ENCODE peak calls at places on chromosomes 13 and 19, in eight cellular contexts. One of them, this sample, is unnamed.
A peak's percentile ranks its signal among the peaks of the same experiment; 100 is the strongest.

GRCh38 chr19:16363133-16363851 is 38.7 kb downstream of the KLF2 start:
- DNase-seq in PC-3: no peak
- DNase-seq in HCT116: no peak
- DNase-seq in hepatocyte: peak; percentile 64
- DNase-seq in OCI-LY7: no peak
- DNase-seq in GM23338: no peak
- DNase-seq in SK-N-SH: no peak
- DNase-seq in MM.1S: no peak
- DNase-seq in this sample: no peak

GRCh38 chr13:85148009-85148408 is 651.2 kb downstream of the SLITRK6 start:
- DNase-seq in PC-3: no peak
- DNase-seq in HCT116: no peak
- DNase-seq in hepatocyte: peak; percentile 18
- DNase-seq in OCI-LY7: no peak
- DNase-seq in GM23338: peak; percentile 24
- DNase-seq in SK-N-SH: no peak
- DNase-seq in MM.1S: no peak
- DNase-seq in this sample: peak; percentile 87

GRCh38 chr13:68261105-68261504 is 1031.0 kb upstream of the PCDH9 start:
- DNase-seq in PC-3: no peak
- DNase-seq in HCT116: no peak
- DNase-seq in hepatocyte: no peak
- DNase-seq in OCI-LY7: no peak
- DNase-seq in GM23338: peak; percentile 69
- DNase-seq in SK-N-SH: no peak
- DNase-seq in MM.1S: no peak
- DNase-seq in this sample: peak; percentile 16

GRCh38 chr13:113491418-113491883 is 940 bp upstream of the DCUN1D2 start:
- DNase-seq in PC-3: peak; percentile 11
- DNase-seq in HCT116: no peak
- DNase-seq in hepatocyte: peak; percentile 69
- DNase-seq in OCI-LY7: no peak
- DNase-seq in GM23338: peak; percentile 76
- DNase-seq in SK-N-SH: peak; percentile 78
- DNase-seq in MM.1S: no peak
- DNase-seq in this sample: peak; percentile 49

GRCh38 chr19:12804051-12804450 is 2.2 kb downstream of the THSD8 start:
- DNase-seq in PC-3: no peak
- DNase-seq in HCT116: no peak
- DNase-seq in hepatocyte: no peak
- DNase-seq in OCI-LY7: no peak
- DNase-seq in GM23338: no peak
- DNase-seq in SK-N-SH: no peak
- DNase-seq in MM.1S: no peak
- DNase-seq in this sample: no peak

GRCh38 chr19:41860419-41861097 is 503 bp downstream of the RPS19 start:
- DNase-seq in PC-3: no peak
- DNase-seq in HCT116: no peak
- DNase-seq in hepatocyte: no peak
- DNase-seq in OCI-LY7: peak; percentile 46
- DNase-seq in GM23338: no peak
- DNase-seq in SK-N-SH: peak; percentile 14
- DNase-seq in MM.1S: peak; percentile 33
- DNase-seq in this sample: peak; percentile 30

GRCh38 chr13:41458187-41458938 is 1.0 kb downstream of the RGCC start:
- DNase-seq in PC-3: peak; percentile 15
- DNase-seq in HCT116: no peak
- DNase-seq in hepatocyte: peak; percentile 47
- DNase-seq in OCI-LY7: peak; percentile 67
- DNase-seq in GM23338: peak; percentile 55
- DNase-seq in SK-N-SH: peak; percentile 56
- DNase-seq in MM.1S: peak; percentile 27
- DNase-seq in this sample: peak; percentile 54

GRCh38 chr13:110297011-110297410 is 9.9 kb downstream of the COL4A1 start:
- DNase-seq in PC-3: no peak
- DNase-seq in HCT116: no peak
- DNase-seq in hepatocyte: no peak
- DNase-seq in OCI-LY7: no peak
- DNase-seq in GM23338: no peak
- DNase-seq in SK-N-SH: no peak
- DNase-seq in MM.1S: no peak
- DNase-seq in this sample: no peak

GRCh38 chr19:15562861-15563260 is 52.2 kb upstream of the CYP4F8 start:
- DNase-seq in PC-3: peak; percentile 57
- DNase-seq in HCT116: peak; percentile 28
- DNase-seq in hepatocyte: no peak
- DNase-seq in OCI-LY7: no peak
- DNase-seq in GM23338: no peak
- DNase-seq in SK-N-SH: no peak
- DNase-seq in MM.1S: no peak
- DNase-seq in this sample: no peak

GRCh38 chr13:29959086-29959485 is 108.7 kb upstream of the UBL3 start:
- DNase-seq in PC-3: no peak
- DNase-seq in HCT116: no peak
- DNase-seq in hepatocyte: no peak
- DNase-seq in OCI-LY7: no peak
- DNase-seq in GM23338: peak; percentile 32
- DNase-seq in SK-N-SH: no peak
- DNase-seq in MM.1S: no peak
- DNase-seq in this sample: no peak

GRCh38 chr13:30737511-30738342 is 2.4 kb downstream of the ALOX5AP start:
- DNase-seq in PC-3: no peak
- DNase-seq in HCT116: no peak
- DNase-seq in hepatocyte: no peak
- DNase-seq in OCI-LY7: peak; percentile 71
- DNase-seq in GM23338: no peak
- DNase-seq in SK-N-SH: no peak
- DNase-seq in MM.1S: peak; percentile 19
- DNase-seq in this sample: no peak

GRCh38 chr19:4369888-4370260 is 26.5 kb downstream of the MPND start:
- DNase-seq in PC-3: no peak
- DNase-seq in HCT116: no peak
- DNase-seq in hepatocyte: no peak
- DNase-seq in OCI-LY7: peak; percentile 69
- DNase-seq in GM23338: peak; percentile 65
- DNase-seq in SK-N-SH: no peak
- DNase-seq in MM.1S: peak; percentile 83
- DNase-seq in this sample: peak; percentile 59

GRCh38 chr13:42041684-42042035 is 6.8 kb upstream of the DGKH start:
- DNase-seq in PC-3: peak; percentile 61
- DNase-seq in HCT116: no peak
- DNase-seq in hepatocyte: peak; percentile 83
- DNase-seq in OCI-LY7: peak; percentile 36
- DNase-seq in GM23338: peak; percentile 83
- DNase-seq in SK-N-SH: peak; percentile 75
- DNase-seq in MM.1S: no peak
- DNase-seq in this sample: peak; percentile 76

DNA sequence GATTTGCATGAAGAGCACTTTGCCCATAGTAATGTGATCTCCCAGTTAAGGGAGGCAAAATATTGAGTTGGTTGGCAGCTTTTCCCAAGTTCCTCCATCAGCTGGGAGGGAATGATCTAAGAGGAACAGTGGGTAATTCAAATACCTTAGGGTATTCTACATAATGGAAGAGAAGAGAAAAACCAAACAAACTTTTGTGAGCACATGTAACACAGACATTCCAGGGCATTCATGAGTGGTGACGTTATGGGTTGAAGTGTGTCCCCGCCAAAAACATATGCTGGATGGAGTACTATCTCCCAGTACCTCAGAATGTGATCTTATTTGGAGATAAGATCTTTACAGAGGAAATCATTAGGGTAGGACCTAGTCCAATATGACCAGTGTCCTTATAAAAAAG is 220.1 kb downstream of the FOXO1 start:
- DNase-seq in PC-3: no peak
- DNase-seq in HCT116: no peak
- DNase-seq in hepatocyte: no peak
- DNase-seq in OCI-LY7: no peak
- DNase-seq in GM23338: no peak
- DNase-seq in SK-N-SH: no peak
- DNase-seq in MM.1S: no peak
- DNase-seq in this sample: no peak
- TF ChIP-seq EZH2phosphoT487 in PC-3: no peak
- TF ChIP-seq EZH2phosphoT487 in HCT116: no peak
- TF ChIP-seq EZH2phosphoT487 in hepatocyte: no peak
- TF ChIP-seq EZH2phosphoT487 in OCI-LY7: no peak
- TF ChIP-seq EZH2phosphoT487 in GM23338: no peak
- TF ChIP-seq EZH2phosphoT487 in SK-N-SH: no peak
- TF ChIP-seq EZH2phosphoT487 in MM.1S: no peak
- TF ChIP-seq EZH2phosphoT487 in this sample: no peak

GRCh38 chr13:103067751-103068563 is 1.7 kb upstream of the SLC10A2 start:
- DNase-seq in PC-3: peak; percentile 6
- DNase-seq in HCT116: no peak
- DNase-seq in hepatocyte: peak; percentile 48
- DNase-seq in OCI-LY7: no peak
- DNase-seq in GM23338: peak; percentile 64
- DNase-seq in SK-N-SH: no peak
- DNase-seq in MM.1S: no peak
- DNase-seq in this sample: no peak
- TF ChIP-seq CTCF in PC-3: no peak
- TF ChIP-seq CTCF in HCT116: no peak
- TF ChIP-seq CTCF in hepatocyte: peak; percentile 21
- TF ChIP-seq CTCF in OCI-LY7: no peak
- TF ChIP-seq CTCF in GM23338: peak; percentile 81
- TF ChIP-seq CTCF in SK-N-SH: no peak
- TF ChIP-seq CTCF in MM.1S: no peak
- TF ChIP-seq CTCF in this sample: no peak

DNA sequence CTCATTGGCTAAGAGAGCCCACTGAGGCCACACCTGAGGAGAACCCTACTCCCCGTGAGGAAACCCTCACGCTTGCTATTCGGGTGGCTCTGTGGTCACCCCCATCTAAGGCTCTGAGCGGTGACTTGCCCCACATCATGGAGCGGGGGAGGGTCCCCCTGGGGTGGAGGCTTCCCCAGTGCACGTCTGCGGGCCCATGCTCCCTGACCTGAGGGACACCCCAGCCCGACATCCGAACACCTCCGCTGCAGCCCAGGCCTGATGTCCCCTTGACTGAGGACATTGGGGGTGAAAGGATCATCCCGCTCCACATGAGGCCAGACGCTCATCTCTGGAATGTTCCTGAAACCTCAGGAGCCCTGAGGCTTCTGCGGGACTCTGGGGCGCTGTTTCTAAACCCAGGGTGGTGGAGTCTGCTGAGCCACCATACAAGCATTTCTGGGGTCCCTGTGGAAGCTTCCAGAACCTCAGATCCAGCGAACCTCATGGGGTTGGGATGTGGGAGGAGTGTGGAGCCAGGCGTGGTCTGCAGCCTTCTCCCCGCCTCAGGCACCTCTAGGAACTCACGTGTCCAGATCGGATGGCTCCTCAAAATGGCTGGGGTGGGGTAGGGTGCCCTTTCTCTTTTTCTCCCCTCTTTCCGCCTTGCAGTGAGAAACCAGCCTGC is 19.9 kb downstream of the TMED1 start:
- DNase-seq in PC-3: no peak
- DNase-seq in HCT116: no peak
- DNase-seq in hepatocyte: peak; percentile 5
- DNase-seq in OCI-LY7: no peak
- DNase-seq in GM23338: peak; percentile 13
- DNase-seq in SK-N-SH: no peak
- DNase-seq in MM.1S: no peak
- DNase-seq in this sample: no peak
- TF ChIP-seq EZH2phosphoT487 in PC-3: no peak
- TF ChIP-seq EZH2phosphoT487 in HCT116: no peak
- TF ChIP-seq EZH2phosphoT487 in hepatocyte: no peak
- TF ChIP-seq EZH2phosphoT487 in OCI-LY7: no peak
- TF ChIP-seq EZH2phosphoT487 in GM23338: no peak
- TF ChIP-seq EZH2phosphoT487 in SK-N-SH: no peak
- TF ChIP-seq EZH2phosphoT487 in MM.1S: no peak
- TF ChIP-seq EZH2phosphoT487 in this sample: no peak

GRCh38 chr13:48534911-48535501 is 2.1 kb upstream of the RCBTB2 start:
- DNase-seq in PC-3: no peak
- DNase-seq in HCT116: no peak
- DNase-seq in hepatocyte: no peak
- DNase-seq in OCI-LY7: no peak
- DNase-seq in GM23338: no peak
- DNase-seq in SK-N-SH: no peak
- DNase-seq in MM.1S: no peak
- DNase-seq in this sample: no peak
- TF ChIP-seq CTCF in PC-3: no peak
- TF ChIP-seq CTCF in HCT116: no peak
- TF ChIP-seq CTCF in hepatocyte: no peak
- TF ChIP-seq CTCF in OCI-LY7: no peak
- TF ChIP-seq CTCF in GM23338: no peak
- TF ChIP-seq CTCF in SK-N-SH: no peak
- TF ChIP-seq CTCF in MM.1S: no peak
- TF ChIP-seq CTCF in this sample: no peak

DNA sequence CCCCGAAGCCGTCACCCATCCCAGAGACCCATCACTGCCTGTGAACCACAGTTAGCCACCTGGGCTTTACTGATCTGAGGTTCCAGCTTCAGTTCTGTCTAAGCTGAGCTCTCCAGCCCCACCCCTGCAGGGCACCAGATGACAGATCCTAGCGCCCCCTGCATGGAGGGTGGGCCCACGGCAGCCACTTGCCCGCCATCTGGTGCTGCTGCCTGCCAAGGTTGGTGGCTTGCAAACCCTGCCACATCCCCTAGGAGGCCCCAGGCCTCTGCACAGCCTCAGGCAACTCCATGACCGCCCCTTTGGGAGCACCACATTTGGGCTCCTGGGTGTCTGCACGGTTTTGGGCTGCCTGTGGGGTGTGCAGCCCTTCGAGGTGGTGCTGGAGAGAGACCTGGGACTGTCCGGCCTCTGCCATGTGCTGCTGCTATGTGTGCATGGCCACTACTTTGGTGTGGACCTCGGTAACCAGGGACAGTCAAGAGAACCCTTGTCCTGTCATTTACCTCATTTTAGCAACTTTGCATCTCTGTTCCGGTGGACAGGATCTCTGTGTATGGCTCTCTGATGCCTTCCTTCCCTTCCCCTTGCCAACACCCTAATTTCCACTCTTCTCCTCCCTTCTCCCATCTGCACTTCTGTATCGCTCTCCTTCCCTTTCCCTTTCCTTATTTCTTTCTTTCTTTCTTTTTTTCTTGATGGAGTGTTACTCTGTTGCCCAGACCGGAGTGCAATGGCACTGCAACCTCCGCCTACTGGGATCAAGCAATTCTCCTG is 17.4 kb upstream of the SDHAF1 start:
- DNase-seq in PC-3: no peak
- DNase-seq in HCT116: peak; percentile 45
- DNase-seq in hepatocyte: no peak
- DNase-seq in OCI-LY7: peak; percentile 73
- DNase-seq in GM23338: peak; percentile 95
- DNase-seq in SK-N-SH: peak; percentile 59
- DNase-seq in MM.1S: no peak
- DNase-seq in this sample: peak; percentile 79
- TF ChIP-seq EZH2phosphoT487 in PC-3: no peak
- TF ChIP-seq EZH2phosphoT487 in HCT116: no peak
- TF ChIP-seq EZH2phosphoT487 in hepatocyte: no peak
- TF ChIP-seq EZH2phosphoT487 in OCI-LY7: no peak
- TF ChIP-seq EZH2phosphoT487 in GM23338: no peak
- TF ChIP-seq EZH2phosphoT487 in SK-N-SH: no peak
- TF ChIP-seq EZH2phosphoT487 in MM.1S: no peak
- TF ChIP-seq EZH2phosphoT487 in this sample: no peak

This sample was measured in neural progenitor cell.